ENCODE peak calls at places on chromosomes 11 and 22, in four cellular contexts. O is LHCN-M2; Y is naive thymus-derived CD8-positive, alpha-beta T cell; N is NCI-H510A. A is an unnamed sample.

GRCh38 chr22:38953577-38954413 is 3.6 kb upstream of the APOBEC3A start:
- DNase-seq in O (peak), Y (no peak), N (no peak), A (no peak)

GRCh38 chr22:41934284-41935014 is 7.8 kb upstream of the TNFRSF13C start:
- DNase-seq in N (no peak), Y (no peak), O (no peak), A (no peak)

GRCh38 chr11:116579857-116580727 is 192.7 kb downstream of the BUD13 start:
- DNase-seq in Y (no peak), N (no peak), O (no peak), A (no peak)

GRCh38 chr22:38316340-38317236 is 645 bp downstream of the CSNK1E start:
- DNase-seq in Y (peak), O (peak), N (no peak), A (peak)

GRCh38 chr11:11444027-11444799 is 91.2 kb upstream of the CSNK2A3 start:
- DNase-seq in N (no peak), O (peak), Y (no peak), A (no peak)

GRCh38 chr11:119608781-119609180 is 120.2 kb downstream of the NECTIN1 start:
- DNase-seq in O (no peak), Y (no peak), N (no peak), A (no peak)

GRCh38 chr22:26436903-26437515 is 7.9 kb downstream of the ASPHD2 start:
- DNase-seq in O (no peak), Y (no peak), N (no peak), A (no peak)

GRCh38 chr11:65588199-65589054 is 7.2 kb downstream of the KCNK7 start:
- DNase-seq in O (no peak), N (no peak), Y (peak), A (peak)

GRCh38 chr11:77590194-77590591 is 440 bp downstream of the AQP11 start:
- DNase-seq in Y (peak), O (peak), N (peak), A (no peak)

GRCh38 chr11:115207916-115208315 is 296.3 kb downstream of the CADM1 start:
- DNase-seq in Y (no peak), O (no peak), N (no peak), A (no peak)

GRCh38 chr11:91272089-91272488 is 952.5 kb upstream of the FAT3 start:
- DNase-seq in Y (no peak), N (no peak), O (no peak), A (no peak)

GRCh38 chr22:43854151-43854785 is 8.0 kb downstream of the SULT4A1 start:
- DNase-seq in O (no peak), N (no peak), Y (no peak), A (no peak)

GRCh38 chr22:50059185-50059880 is 1.2 kb upstream of the TTLL8 start:
- DNase-seq in O (peak), N (no peak), Y (no peak), A (peak)

GRCh38 chr11:77467993-77468392 is 5.9 kb downstream of the PAK1 start:
- DNase-seq in N (no peak), Y (no peak), O (no peak), A (no peak)

GRCh38 chr11:112882494-112883381 is 78.5 kb upstream of the NCAM1 start:
- DNase-seq in O (no peak), Y (no peak), N (no peak), A (no peak)

GRCh38 chr11:126530416-126530815 is 174.9 kb downstream of the ST3GAL4 start:
- DNase-seq in Y (no peak), N (no peak), O (no peak), A (no peak)

GRCh38 chr22:45072322-45072903 is 62.6 kb upstream of the PHF21B start:
- DNase-seq in N (no peak), Y (no peak), O (peak), A (peak)